ENCODE peak calls at places on chromosome 13, in seven cellular contexts. U is Calu3, E is left ventricle myocardium superior, K is germinal center, Y is Karpas-422, X is HuH-7, P is fibroblast of lung. V is an unnamed sample.

GRCh38 chr13:42392180-42392579 is 120.2 kb downstream of the AKAP11 start:
- DNase-seq in E (no peak), Y (no peak), P (no peak), U (no peak), K (no peak), X (no peak), V (no peak)

GRCh38 chr13:99220199-99220931 is 19.7 kb downstream of the UBAC2 start:
- DNase-seq in Y (peak; percentile 66), U (no peak), K (no peak), P (no peak), X (no peak), E (no peak), V (no peak)

GRCh38 chr13:94139393-94139995 is 340.0 kb downstream of the DCT start:
- DNase-seq in E (no peak), Y (no peak), X (no peak), P (peak; percentile 49), K (no peak), U (no peak), V (no peak)

GRCh38 chr13:106213028-106213427 is 322.4 kb downstream of the EFNB2 start:
- DNase-seq in P (no peak), Y (no peak), K (no peak), X (no peak), E (no peak), U (no peak), V (no peak)

GRCh38 chr13:49977992-49978391 is 18.9 kb upstream of the TRIM13 start:
- DNase-seq in P (no peak), X (no peak), Y (no peak), U (no peak), K (no peak), E (no peak), V (no peak)

GRCh38 chr13:34591163-34591562 is 350.9 kb upstream of the NBEA start:
- DNase-seq in U (no peak), P (no peak), E (no peak), K (no peak), Y (no peak), X (no peak), V (no peak)

GRCh38 chr13:50942630-50943311 is 33.2 kb downstream of the RNASEH2B start:
- DNase-seq in U (no peak), P (no peak), K (no peak), E (no peak), Y (no peak), X (no peak), V (no peak)

GRCh38 chr13:80757694-80758093 is 416.8 kb upstream of the SPRY2 start:
- DNase-seq in U (no peak), P (no peak), X (no peak), K (no peak), Y (no peak), E (no peak), V (no peak)

GRCh38 chr13:76879211-76879875 is 6.9 kb downstream of the KCTD12 start:
- DNase-seq in E (peak; percentile 66), X (no peak), Y (peak; percentile 79), P (peak; percentile 71), U (no peak), K (peak; percentile 32), V (no peak)

GRCh38 chr13:30158774-30159445 is 148.4 kb downstream of the KATNAL1 start:
- DNase-seq in U (peak; percentile 9), X (no peak), E (no peak), K (no peak), P (peak; percentile 86), Y (peak; percentile 50), V (no peak)

GRCh38 chr13:94481966-94482365 is 2.5 kb upstream of the DCT start:
- DNase-seq in X (no peak), U (peak; percentile 1), K (no peak), E (peak; percentile 44), P (peak; percentile 77), Y (no peak), V (no peak)

GRCh38 chr13:48126944-48127814 is 32.3 kb upstream of the MED4 start:
- DNase-seq in X (peak; percentile 50), P (peak; percentile 55), K (peak; percentile 57), Y (peak; percentile 83), E (peak; percentile 84), U (peak; percentile 20), V (peak; percentile 51)

GRCh38 chr13:106372199-106373160 is 163.0 kb downstream of the EFNB2 start:
- DNase-seq in E (no peak), Y (no peak), P (peak; percentile 89), X (no peak), K (no peak), U (no peak), V (no peak)

V was measured in H9.